ENCODE peak calls at places on chromosomes 5 and 9, in nine cellular contexts. E is right lobe of liver, R is cardiac muscle cell, D is aorta, S is mammary epithelial cell, W is PC-9, M is K562, Q is heart right ventricle, A is pancreas. T is an unnamed sample. For H3K9me3 and H3K36me3, the result is how much of the 10 kb centered on the place peaks cover.

GRCh38 chr5:33755216-33755615 is 136.6 kb downstream of the ADAMTS12 start:
- DNase-seq in D (no peak), Q (no peak), A (no peak), W (no peak), S (no peak), R (no peak), E (no peak), M (no peak), T (no peak)

GRCh38 chr9:68934319-68934644 is 79.6 kb downstream of the PRKACG start:
- DNase-seq in S (no peak), A (no peak), E (no peak), R (no peak), W (no peak), Q (no peak), M (no peak), D (no peak), T (no peak)

GRCh38 chr5:149938272-149938671 is 6.3 kb downstream of the PDE6A start:
- DNase-seq in Q (peak), E (peak), D (peak), A (peak), W (peak), M (peak), R (peak), S (peak), T (no peak)

GRCh38 chr9:35733109-35733541 is 659 bp downstream of the CREB3 start:
- DNase-seq in R (peak), Q (no peak), S (peak), A (no peak), D (no peak), M (peak), W (peak), E (no peak), T (peak)

GRCh38 chr5:36552626-36553393 is 53.6 kb upstream of the SLC1A3 start:
- DNase-seq in A (no peak), Q (peak), R (no peak), D (no peak), S (peak), M (no peak), E (no peak), W (peak), T (no peak)

GRCh38 chr5:132103380-132103951 is 29.9 kb downstream of the CSF2 start:
- DNase-seq in E (peak), Q (peak), D (peak), A (peak), R (peak), W (peak), M (peak), S (peak), T (no peak)

GRCh38 chr5:158590936-158591863 is 508.5 kb downstream of the EBF1 start:
- DNase-seq in A (no peak), M (no peak), W (no peak), E (no peak), S (peak), R (peak), Q (peak), D (no peak), T (no peak)

GRCh38 chr9:98330831-98331230 is 75.4 kb upstream of the TBC1D2 start:
- DNase-seq in Q (no peak), R (no peak), A (no peak), D (no peak), M (no peak), S (no peak), W (no peak), E (no peak), T (no peak)

GRCh38 chr5:1050449-1051365 is 42.1 kb downstream of the NKD2 start:
- DNase-seq in M (no peak), A (no peak), Q (no peak), W (no peak), D (no peak), R (no peak), E (peak), S (no peak), T (no peak)

GRCh38 chr5:84306617-84307016 is 78.1 kb downstream of the EDIL3 start:
- DNase-seq in Q (no peak), S (no peak), M (no peak), D (no peak), R (no peak), E (no peak), W (no peak), A (no peak), T (no peak)

GRCh38 chr5:172941067-172941516 is 18.1 kb upstream of the RPL26L1 start:
- DNase-seq in S (no peak), W (no peak), Q (no peak), M (peak), R (peak), D (no peak), A (peak), E (no peak), T (no peak)

GRCh38 chr9:108439967-108440366 is 415.8 kb downstream of the ACTL7B start:
- DNase-seq in W (peak), Q (no peak), M (no peak), R (no peak), A (no peak), D (no peak), E (no peak), S (peak), T (no peak)

GRCh38 chr5:1441166-1441865 is 3.9 kb downstream of the SLC6A3 start:
- DNase-seq in R (no peak), W (no peak), M (no peak), Q (no peak), A (peak), D (peak), S (no peak), E (no peak), T (no peak)

GRCh38 chr9:97186493-97186892 is 121.0 kb upstream of the CCDC180 start:
- DNase-seq in S (no peak), Q (no peak), W (no peak), R (no peak), D (no peak), A (no peak), E (no peak), M (no peak), T (no peak)

GRCh38 chr5:7391215-7391614 is 4.7 kb upstream of the ADCY2 start:
- DNase-seq in S (no peak), W (no peak), D (no peak), R (no peak), E (no peak), A (no peak), Q (no peak), M (peak), T (no peak)

GRCh38 chr5:93184041-93184440 is 397.0 kb downstream of the NR2F1-AS1 start:
- DNase-seq in E (no peak), D (no peak), W (no peak), Q (no peak), R (no peak), S (no peak), A (no peak), M (no peak), T (no peak)

GRCh38 chr5:125042243-125042887 is 295.9 kb upstream of the ZNF608 start:
- DNase-seq in M (no peak), D (no peak), R (no peak), W (no peak), E (no peak), Q (no peak), A (no peak), S (no peak), T (peak)

GRCh38 chr9:109452761-109453160 is 45.3 kb downstream of the PTPN3 start:
- DNase-seq in M (no peak), S (peak), D (no peak), R (no peak), W (peak), A (no peak), E (no peak), Q (no peak), T (no peak)

GRCh38 chr5:51181495-51181894 is 201.8 kb upstream of the ISL1 start:
- DNase-seq in D (no peak), M (no peak), A (no peak), S (no peak), Q (no peak), W (no peak), R (no peak), E (no peak), T (no peak)

GRCh38 chr5:89878140-89878570 is 531.4 kb downstream of the CETN3 start:
- DNase-seq in R (no peak), S (peak), Q (no peak), M (peak), W (no peak), E (no peak), A (no peak), D (no peak), T (no peak)

DNA sequence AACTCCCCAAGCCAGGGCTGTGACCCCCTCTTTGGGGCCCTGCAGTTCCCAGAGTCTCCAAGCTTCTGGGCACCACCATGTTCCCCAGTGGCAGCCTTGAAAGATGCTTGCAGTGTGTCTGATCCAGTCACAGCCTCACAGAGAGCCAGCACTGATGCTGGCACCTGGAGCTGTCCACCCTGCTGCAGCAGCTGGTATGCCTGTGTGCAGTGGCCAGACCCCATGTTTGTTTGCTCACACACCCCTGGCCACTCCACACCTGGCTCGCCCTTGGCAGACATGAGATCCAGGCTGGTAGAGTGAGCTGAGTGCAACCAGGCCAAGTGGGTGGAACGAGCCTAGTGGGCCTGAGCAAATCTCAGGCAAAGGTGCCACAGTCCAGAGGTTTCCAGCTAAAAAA is 106.0 kb downstream of the C9orf50 start:
- DNase-seq in Q (no peak), E (no peak), A (no peak), R (no peak), S (no peak), M (no peak), D (peak), W (no peak), T (no peak)
- H3K9me3 ChIP-seq in Q (under half), E (under half), A (under half), R (under half), S (under half), M (under half), D (under half), W (under half), T (under half)

GRCh38 chr5:14486486-14486885 is 95.1 kb upstream of the OTULINL start:
- DNase-seq in W (no peak), E (no peak), A (no peak), S (no peak), Q (no peak), M (no peak), R (no peak), D (no peak), T (no peak)

GRCh38 chr5:14489643-14490042 is 91.9 kb upstream of the OTULINL start:
- DNase-seq in R (no peak), A (no peak), Q (no peak), W (peak), D (no peak), E (no peak), M (no peak), S (no peak), T (no peak)

GRCh38 chr5:14488697-14489096 is 92.9 kb upstream of the OTULINL start:
- DNase-seq in A (no peak), M (no peak), Q (no peak), S (no peak), R (no peak), D (no peak), E (no peak), W (no peak), T (no peak)

GRCh38 chr5:14487896-14488570 is 93.6 kb upstream of the OTULINL start:
- DNase-seq in M (no peak), Q (no peak), S (no peak), W (no peak), D (peak), R (no peak), A (no peak), E (no peak), T (no peak)

DNA sequence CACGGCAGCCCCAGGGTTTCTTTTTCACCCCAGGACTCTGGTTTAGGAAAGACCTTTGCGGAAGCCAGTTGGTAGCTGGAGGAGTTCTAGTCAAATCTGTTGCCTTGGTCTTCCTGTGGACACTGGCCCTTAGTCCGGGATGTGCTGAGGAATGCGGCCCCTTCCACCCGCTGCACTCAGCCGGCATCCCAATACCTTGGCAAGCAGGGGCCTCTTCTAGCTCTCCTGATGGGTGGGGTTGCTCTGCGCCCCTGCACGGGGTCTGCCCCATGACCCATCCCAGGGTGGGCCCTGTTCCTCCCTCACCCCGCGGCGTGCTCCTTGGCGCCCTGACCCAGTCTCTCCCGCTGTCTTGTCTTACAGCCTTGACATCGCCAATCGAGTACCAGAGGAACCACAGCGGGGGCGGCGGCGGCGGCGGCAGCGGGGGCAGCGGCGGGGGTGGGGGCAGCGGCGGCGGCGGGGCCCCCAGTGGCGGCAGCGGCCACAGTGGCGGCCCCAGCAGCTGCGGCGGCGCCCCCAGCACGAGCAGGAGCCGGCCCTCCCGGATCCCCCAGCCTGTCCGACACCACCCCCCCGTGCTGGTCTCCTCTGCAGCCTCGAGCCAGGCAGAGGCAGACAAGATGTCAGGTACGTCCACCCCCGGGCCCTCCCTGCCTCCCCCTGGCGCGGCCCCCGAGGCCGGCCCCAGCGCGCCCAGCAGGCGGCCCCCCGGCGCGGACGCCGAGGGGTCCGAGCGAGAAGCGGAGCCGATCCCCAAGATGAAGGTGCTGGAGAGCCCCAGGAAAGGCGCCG is 94.3 kb upstream of the OTULINL start:
- DNase-seq in R (no peak), S (no peak), W (no peak), A (no peak), Q (no peak), M (no peak), E (no peak), D (no peak), T (no peak)
- H3K36me3 ChIP-seq in R (under half), S (under half), W (under half), A (under half), Q (half or more), M (under half), E (under half), D (under half), T (under half)

DNA sequence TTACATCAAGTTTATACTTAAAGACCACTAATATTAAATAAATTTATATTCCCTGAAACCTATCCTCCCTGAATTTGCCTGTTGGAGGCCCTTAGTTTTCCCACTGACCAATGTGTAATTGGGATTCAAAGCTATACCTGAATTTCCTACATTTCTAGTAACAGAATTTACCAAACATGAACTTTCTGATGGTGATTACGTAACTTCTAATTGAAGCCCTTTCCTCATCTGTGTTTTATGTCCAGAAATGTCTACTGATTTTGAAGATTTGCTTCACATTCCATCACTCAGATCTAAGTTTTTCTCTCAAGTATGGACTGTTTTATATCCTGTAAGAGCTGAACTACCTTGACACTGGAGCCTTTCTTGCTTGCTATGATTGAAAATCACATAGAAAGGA is 12.8 kb downstream of the ZFP62 start:
- DNase-seq in A (no peak), D (no peak), S (no peak), M (no peak), Q (no peak), R (no peak), W (no peak), E (no peak), T (no peak)
- H3K9me3 ChIP-seq in A (under half), D (under half), S (under half), M (half or more), Q (under half), R (under half), W (half or more), E (under half), T (under half)

DNA sequence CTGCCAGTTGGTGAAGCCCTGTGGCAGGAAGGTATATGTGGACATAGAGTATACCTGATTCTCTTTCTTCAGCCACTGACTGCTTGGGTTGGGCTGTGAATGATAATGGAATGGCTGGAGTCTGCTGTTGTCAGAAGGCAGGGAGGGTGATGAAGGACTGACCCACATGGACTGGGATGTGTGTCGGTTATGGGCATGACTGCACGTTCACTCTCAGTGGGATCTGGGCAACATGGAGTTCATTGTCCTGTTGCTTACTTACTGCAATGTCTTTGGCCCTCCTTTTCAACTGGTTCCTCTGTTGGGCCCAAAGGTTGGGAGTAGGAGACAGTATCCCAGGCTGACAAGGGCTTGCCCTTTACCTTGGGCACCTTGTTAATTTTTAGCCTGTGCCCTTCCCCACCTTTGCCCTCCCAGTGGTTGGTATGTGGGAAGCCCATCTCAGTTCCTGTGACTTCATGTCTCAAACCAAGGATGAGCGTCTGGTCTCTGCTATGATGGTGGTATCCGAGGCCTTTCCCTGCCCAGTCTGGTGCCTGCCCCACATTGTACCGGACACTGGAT is 34.6 kb downstream of the FAXDC2 start:
- DNase-seq in M (no peak), S (no peak), D (no peak), E (no peak), R (no peak), Q (no peak), A (no peak), W (no peak), T (no peak)
- H3K36me3 ChIP-seq in M (half or more), S (under half), D (under half), E (half or more), R (under half), Q (half or more), A (under half), W (under half), T (half or more)

DNA sequence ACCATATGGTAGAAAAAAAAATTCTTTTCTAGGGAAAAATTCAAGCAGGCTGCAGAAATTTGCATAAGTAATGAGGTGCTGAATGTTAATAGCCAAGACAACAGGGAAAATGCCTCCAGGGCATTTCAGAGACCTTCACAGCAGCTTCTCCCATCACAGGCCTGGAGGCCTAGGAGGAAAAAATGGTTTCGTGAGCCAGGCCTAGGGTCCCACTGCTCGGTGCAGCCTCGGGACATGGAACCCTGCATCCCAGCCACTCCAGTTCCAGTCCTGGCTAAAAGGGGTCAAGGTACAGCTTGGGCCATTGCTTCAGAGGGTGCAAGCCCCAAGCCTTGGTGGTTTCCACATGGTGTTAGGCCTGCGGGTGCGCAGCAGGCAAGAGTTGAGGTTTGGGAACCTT is 436.0 kb upstream of the SMC2 start:
- DNase-seq in W (no peak), R (no peak), M (no peak), D (no peak), E (no peak), A (no peak), Q (no peak), S (no peak), T (no peak)
- H3K9me3 ChIP-seq in W (under half), R (under half), M (under half), D (under half), E (under half), A (under half), Q (under half), S (under half), T (under half)

GRCh38 chr9:133769511-133770075 is 31.4 kb upstream of the SARDH start:
- DNase-seq in A (peak), M (no peak), D (peak), R (no peak), S (no peak), Q (peak), E (peak), W (no peak), T (no peak)

GRCh38 chr9:133767625-133768024 is 29.5 kb upstream of the SARDH start:
- DNase-seq in D (no peak), S (no peak), E (no peak), M (no peak), A (no peak), W (no peak), R (no peak), Q (peak), T (peak)

GRCh38 chr9:133768859-133769510 is 30.8 kb upstream of the SARDH start:
- DNase-seq in S (no peak), R (peak), D (peak), M (peak), W (no peak), E (peak), Q (peak), A (peak), T (peak)

GRCh38 chr9:133767008-133767407 is 28.9 kb upstream of the SARDH start:
- DNase-seq in M (no peak), Q (no peak), A (no peak), S (no peak), R (no peak), W (no peak), E (no peak), D (no peak), T (no peak)

DNA sequence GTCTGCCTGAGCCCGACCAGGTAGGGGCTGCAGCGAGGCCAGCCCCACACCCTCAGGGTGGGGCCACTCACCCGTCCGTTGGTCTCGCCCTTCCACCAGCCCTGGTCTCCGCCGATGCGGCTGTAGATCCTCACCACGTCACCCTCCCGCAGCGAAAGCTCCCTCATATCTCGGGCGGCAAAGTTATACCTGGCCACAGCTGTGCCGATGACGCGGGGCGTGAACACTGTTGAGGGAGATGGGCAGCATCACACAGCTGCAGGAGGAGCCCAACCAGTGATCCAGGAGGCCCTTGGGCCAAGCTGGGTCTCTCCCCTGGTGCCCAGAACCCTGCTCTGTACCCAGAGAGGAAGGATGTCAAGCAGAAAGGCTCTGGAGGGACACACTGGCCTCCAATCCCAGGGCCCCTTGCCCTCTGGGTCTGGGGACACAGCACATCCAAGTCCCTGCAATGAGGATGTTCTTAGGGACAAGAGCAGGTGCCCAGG is 30.3 kb upstream of the SARDH start:
- DNase-seq in S (no peak), R (no peak), D (peak), Q (no peak), A (peak), W (no peak), M (no peak), E (peak), T (peak)
- H3K36me3 ChIP-seq in S (under half), R (under half), D (under half), Q (half or more), A (under half), W (under half), M (under half), E (under half), T (under half)

GRCh38 chr5:3214838-3215374 is 380.7 kb upstream of the IRX1 start:
- DNase-seq in W (no peak), M (no peak), R (no peak), D (peak), E (no peak), S (no peak), A (no peak), Q (no peak), T (no peak)

GRCh38 chr5:3212869-3213268 is 382.8 kb upstream of the IRX1 start:
- DNase-seq in W (no peak), Q (no peak), D (no peak), E (no peak), R (no peak), M (no peak), A (no peak), S (no peak), T (no peak)

GRCh38 chr5:3217114-3217513 is 378.5 kb upstream of the IRX1 start:
- DNase-seq in Q (no peak), E (no peak), S (no peak), D (no peak), W (no peak), A (no peak), R (no peak), M (no peak), T (no peak)

GRCh38 chr5:3216386-3216785 is 379.2 kb upstream of the IRX1 start:
- DNase-seq in R (no peak), A (no peak), D (no peak), S (no peak), E (no peak), W (no peak), M (no peak), Q (no peak), T (no peak)

GRCh38 chr5:3214396-3214795 is 381.2 kb upstream of the IRX1 start:
- DNase-seq in W (no peak), M (no peak), E (no peak), S (no peak), D (no peak), R (no peak), A (no peak), Q (no peak), T (no peak)
- H3K9me3 ChIP-seq in W (under half), M (under half), E (under half), S (under half), D (under half), R (under half), A (under half), Q (under half), T (under half)

T was measured in HAP-1.